ENCODE peak calls at places on chromosomes 16 and 17, in eight cellular contexts. B, U, Z, H, J, Y, F and D are unnamed samples. For H3K4me1, the result is how much of the 10 kb centered on the place peaks cover.

GRCh38 chr16:678858-679807 is 1.1 kb upstream of the STUB1 start:
- DNase-seq in Z (peak), H (peak), B (peak), J (no peak), U (peak), F (no peak), Y (peak), D (peak)

GRCh38 chr16:2964416-2965223 is 545 bp downstream of the KREMEN2 start:
- DNase-seq in Z (peak), B (no peak), F (peak), H (no peak), Y (no peak), U (no peak), J (peak), D (no peak)

GRCh38 chr16:57624044-57624688 is 4.3 kb upstream of the ADGRG1 start:
- DNase-seq in U (no peak), F (no peak), Z (no peak), J (no peak), Y (no peak), B (no peak), H (no peak), D (no peak)

GRCh38 chr16:75477680-75478473 is 13.4 kb upstream of the TMEM170A start:
- DNase-seq in H (no peak), F (peak), Y (no peak), Z (no peak), J (no peak), U (no peak), B (no peak), D (no peak)

GRCh38 chr16:77009453-77009852 is 181.5 kb upstream of the MON1B start:
- DNase-seq in U (no peak), B (no peak), Z (no peak), H (no peak), Y (no peak), J (no peak), F (no peak), D (no peak)

GRCh38 chr17:50055055-50055425 is 870 bp upstream of the ITGA3 start:
- DNase-seq in U (no peak), J (peak), B (no peak), F (no peak), Z (no peak), Y (no peak), H (no peak), D (no peak)

GRCh38 chr16:89153848-89154271 is 17.7 kb upstream of the CDH15 start:
- DNase-seq in Z (no peak), B (no peak), F (peak), U (no peak), H (no peak), Y (no peak), J (no peak), D (no peak)

GRCh38 chr16:68995011-68995504 is 110.4 kb upstream of the HAS3 start:
- DNase-seq in U (no peak), B (no peak), Z (no peak), F (no peak), H (no peak), Y (no peak), J (peak), D (no peak)

GRCh38 chr16:70695351-70696070 is 9.7 kb upstream of the MTSS2 start:
- DNase-seq in B (no peak), U (no peak), F (no peak), Y (no peak), H (no peak), J (no peak), Z (peak), D (peak)

GRCh38 chr16:29117631-29118030 is 132.8 kb downstream of the LAT start:
- DNase-seq in Z (no peak), B (no peak), F (no peak), U (no peak), J (no peak), H (no peak), Y (no peak), D (no peak)

GRCh38 chr17:49571764-49572163 is 3.9 kb upstream of the NXPH3 start:
- DNase-seq in F (no peak), U (no peak), J (no peak), H (no peak), Z (no peak), B (no peak), Y (no peak), D (no peak)

GRCh38 chr17:27289856-27290255 is 4.1 kb upstream of the WSB1 start:
- DNase-seq in F (no peak), J (no peak), B (no peak), Y (no peak), H (no peak), U (no peak), Z (no peak), D (no peak)

GRCh38 chr16:30535106-30535776 is 583 bp upstream of the ZNF747 start:
- DNase-seq in J (no peak), Y (no peak), H (no peak), F (no peak), B (no peak), U (no peak), Z (no peak), D (no peak)

GRCh38 chr17:27207073-27207511 is 86.8 kb upstream of the WSB1 start:
- DNase-seq in Y (no peak), B (no peak), F (no peak), U (no peak), H (no peak), Z (no peak), J (no peak), D (no peak)

GRCh38 chr16:29848420-29849297 is 14.4 kb downstream of the CDIPT start:
- DNase-seq in H (peak), U (peak), J (no peak), Z (peak), B (peak), F (peak), Y (peak), D (peak)

GRCh38 chr17:5418858-5419355 is 555 bp downstream of the NUP88 start:
- DNase-seq in F (no peak), J (no peak), H (no peak), Y (peak), Z (no peak), B (peak), U (no peak), D (peak)

DNA sequence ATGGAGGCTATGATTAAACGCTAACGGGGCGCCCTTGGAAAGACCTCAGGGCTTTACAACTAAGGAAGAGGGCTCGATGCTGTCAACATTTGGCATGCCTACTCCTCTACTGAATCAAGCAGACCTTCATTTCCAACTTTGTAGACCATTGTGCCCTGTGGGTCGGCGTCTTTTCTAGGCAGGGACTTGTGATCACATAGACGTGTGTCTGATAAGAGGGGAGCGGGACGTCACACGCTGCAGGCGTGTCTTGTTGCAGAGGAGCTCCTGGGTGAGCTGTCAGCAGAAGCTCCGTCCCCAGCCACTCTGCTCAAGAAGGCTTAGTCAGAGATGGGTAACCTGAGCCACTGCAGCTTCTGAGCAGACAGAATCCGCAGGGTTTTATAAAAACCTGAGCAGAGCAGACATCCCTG is 2.8 kb downstream of the MAPK8IP3 start:
- DNase-seq in U (no peak), Y (no peak), B (no peak), Z (peak), F (no peak), H (peak), J (no peak), D (peak)
- H3K4me1 ChIP-seq in U (under half), Y (under half), B (half or more), Z (under half), F (half or more), H (half or more), J (under half), D (half or more)

DNA sequence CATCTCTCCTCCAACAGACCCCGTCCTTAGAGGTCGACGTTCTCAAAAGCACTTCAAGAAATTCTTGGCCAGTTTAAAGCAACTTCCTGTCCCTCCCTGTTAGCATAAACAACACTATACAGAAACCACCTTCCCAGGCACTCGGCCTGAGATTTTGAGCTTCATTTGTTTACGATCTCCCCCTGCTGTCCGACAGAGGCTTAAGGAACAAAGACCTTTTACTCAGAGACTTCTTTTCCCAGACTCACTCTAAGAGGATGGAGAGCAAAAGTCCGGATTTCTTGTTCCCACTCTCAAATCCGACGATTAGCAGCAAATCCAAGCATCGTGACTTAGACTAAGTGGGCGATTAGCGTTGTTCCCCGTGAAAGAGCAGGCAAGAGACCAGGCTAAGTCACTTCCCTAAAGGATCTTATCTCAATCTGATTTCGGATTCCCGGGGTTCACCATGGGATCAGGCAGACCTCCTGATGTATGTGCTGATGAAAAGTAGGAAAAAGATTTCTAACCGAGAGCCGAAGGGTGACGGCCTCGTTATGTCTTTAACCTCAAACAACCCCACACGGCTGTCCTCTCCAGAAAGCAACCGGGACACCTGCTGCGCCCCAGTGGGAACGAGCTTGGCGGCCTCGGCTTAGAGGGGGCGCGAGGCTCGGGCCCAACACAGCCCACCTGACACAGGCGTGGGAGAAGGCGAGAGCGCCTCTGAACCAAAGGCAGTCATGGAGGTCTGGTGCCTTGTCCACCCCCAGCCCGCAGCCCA is 591 bp downstream of the INPP5K start:
- DNase-seq in Y (peak), J (no peak), H (peak), B (peak), Z (peak), F (no peak), U (peak), D (peak)
- TF ChIP-seq CTCF in Y (peak), J (peak), H (peak), B (peak), Z (peak), F (peak), U (peak), D (peak)

DNA sequence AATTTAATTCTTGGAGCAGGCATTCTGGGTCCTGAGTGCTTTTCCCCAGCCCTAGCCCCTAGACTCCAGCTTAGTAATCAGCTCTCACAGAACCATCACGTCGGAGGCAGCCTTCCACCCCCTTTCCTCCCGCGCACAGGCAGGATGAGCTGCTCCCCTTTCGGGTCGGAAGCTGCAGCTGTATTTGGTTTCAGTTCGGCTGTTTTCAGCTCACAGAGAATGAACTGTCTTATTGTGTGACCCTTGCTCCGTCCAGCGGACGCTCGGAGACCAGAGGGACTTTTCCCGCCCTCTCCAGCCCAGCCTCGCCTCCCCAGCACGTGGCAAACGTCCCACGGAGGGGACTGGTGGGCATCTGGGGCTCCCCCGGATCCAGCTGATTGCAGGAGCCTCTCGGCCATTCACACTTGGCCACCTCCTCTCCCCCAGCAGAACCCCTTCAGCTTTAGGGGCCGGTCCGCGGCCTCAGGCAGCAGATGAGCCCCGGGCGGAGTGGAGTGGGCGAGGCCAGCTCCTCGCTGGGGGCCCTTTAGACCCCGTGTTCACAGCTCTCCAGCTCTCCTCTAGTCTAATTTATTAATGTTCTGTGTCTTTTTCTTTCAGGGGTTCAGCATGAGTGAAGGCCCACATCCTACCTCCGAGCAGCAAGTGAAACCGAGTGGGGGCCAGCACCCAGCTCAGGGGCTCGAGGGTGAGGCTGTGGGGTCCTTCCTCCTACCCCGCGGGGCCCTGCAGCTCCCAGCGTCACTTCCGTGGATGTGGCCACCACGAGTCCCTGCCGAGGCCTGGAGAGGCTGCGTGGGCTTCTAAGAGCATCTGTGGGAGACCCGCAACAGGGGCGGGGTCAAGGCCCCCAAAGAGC is 863 bp upstream of the UTS2R start:
- DNase-seq in B (no peak), Y (no peak), U (no peak), Z (no peak), J (no peak), H (no peak), F (peak), D (no peak)
- H3K4me3 ChIP-seq in B (peak), Y (peak), U (peak), Z (peak), J (no peak), H (no peak), F (no peak), D (peak)

DNA sequence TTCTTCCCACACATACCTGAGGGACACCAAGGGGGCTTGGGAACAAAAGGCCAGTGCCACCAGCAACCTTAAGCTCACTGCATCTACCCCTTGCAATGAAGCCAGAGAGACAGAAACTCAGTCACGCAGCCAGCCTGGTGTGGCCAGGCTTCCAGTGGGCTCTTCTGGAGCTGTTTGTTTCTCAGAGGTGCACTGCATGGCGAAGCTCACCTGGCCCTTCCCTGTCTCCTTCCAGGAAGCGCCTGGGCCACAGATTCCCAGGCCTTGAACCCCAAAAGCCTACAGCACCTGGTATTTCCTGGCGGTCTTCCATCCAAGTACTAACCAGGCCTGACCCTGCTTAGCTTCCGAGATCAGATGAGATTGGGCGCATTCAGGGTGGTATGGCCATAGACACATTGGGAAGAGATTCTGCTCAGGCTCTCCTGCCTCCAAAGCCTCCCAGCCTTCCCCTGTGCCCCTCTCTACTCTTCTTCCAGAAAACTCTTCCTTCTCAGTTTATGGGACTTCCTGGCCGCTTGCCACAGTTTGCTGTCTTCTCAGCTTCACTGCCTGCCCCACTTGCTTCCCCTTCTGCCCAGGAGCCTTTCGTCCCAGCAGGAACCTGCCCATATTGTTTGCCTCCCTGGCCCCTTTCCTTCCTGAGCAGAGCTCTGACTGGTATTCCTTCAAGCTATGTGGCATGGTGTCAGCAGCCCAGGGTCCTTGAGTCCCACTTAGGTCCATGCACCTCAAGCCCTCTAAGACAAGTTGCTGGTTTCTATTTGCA is 1.6 kb downstream of the CISD3 start:
- DNase-seq in F (no peak), H (no peak), J (no peak), Y (no peak), U (no peak), B (peak), Z (no peak), D (no peak)
- H3K4me1 ChIP-seq in F (half or more), H (half or more), J (under half), Y (under half), U (under half), B (half or more), Z (under half), D (half or more)

DNA sequence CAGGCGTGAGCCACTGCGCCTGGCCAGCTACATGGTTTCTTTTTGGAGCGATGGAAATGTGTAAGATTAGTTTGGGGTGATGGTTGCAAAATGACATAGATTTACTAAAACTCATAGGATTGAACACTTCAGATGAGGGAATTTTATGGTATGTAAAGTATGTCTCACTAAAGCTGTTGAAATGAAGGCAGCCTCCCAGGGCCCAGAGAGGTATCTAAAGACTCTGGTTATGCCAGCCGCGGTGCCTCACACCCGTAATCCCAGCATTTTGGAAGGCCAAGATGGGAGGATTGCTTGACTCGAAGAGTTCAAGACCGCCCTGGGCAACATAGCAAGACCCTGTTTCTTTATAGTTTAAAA is 254.9 kb downstream of the PARN start:
- DNase-seq in Z (no peak), J (no peak), U (no peak), B (no peak), H (no peak), F (peak), Y (no peak), D (no peak)
- TF ChIP-seq CTCF in Z (no peak), J (no peak), U (no peak), B (no peak), H (no peak), F (no peak), Y (no peak), D (no peak)

GRCh38 chr16:84598391-84598750 is 19.5 kb downstream of the COTL1 start:
- DNase-seq in U (no peak), J (no peak), B (no peak), H (no peak), F (no peak), Y (no peak), Z (no peak), D (no peak)

GRCh38 chr16:84596801-84597517 is 20.9 kb downstream of the COTL1 start:
- DNase-seq in Z (no peak), U (no peak), H (no peak), J (no peak), F (no peak), Y (no peak), B (no peak), D (no peak)

GRCh38 chr16:84600343-84601229 is 17.3 kb downstream of the COTL1 start:
- DNase-seq in Z (no peak), U (no peak), F (no peak), Y (no peak), H (no peak), B (no peak), J (no peak), D (no peak)

GRCh38 chr16:84597518-84598390 is 20.1 kb downstream of the COTL1 start:
- DNase-seq in J (no peak), Z (no peak), H (no peak), U (no peak), F (no peak), Y (no peak), B (no peak), D (no peak)

GRCh38 chr16:84599528-84600202 is 18.2 kb downstream of the COTL1 start:
- DNase-seq in U (peak), B (peak), Z (peak), H (peak), F (peak), Y (peak), J (no peak), D (peak)
- H3K4me3 ChIP-seq in U (peak), B (peak), Z (peak), H (no peak), F (no peak), Y (peak), J (no peak), D (peak)

GRCh38 chr16:15822957-15823356 is 33.9 kb downstream of the MYH11 start:
- DNase-seq in Z (no peak), H (no peak), F (no peak), J (no peak), U (peak), B (peak), Y (peak), D (no peak)
- H3K4me1 ChIP-seq in Z (under half), H (under half), F (under half), J (under half), U (under half), B (half or more), Y (half or more), D (under half)

GRCh38 chr17:82683534-82683933 is 15.0 kb downstream of the RAB40B start:
- DNase-seq in F (no peak), U (no peak), Y (no peak), J (no peak), B (no peak), H (no peak), Z (no peak), D (no peak)

GRCh38 chr17:82678265-82678891 is 20.1 kb downstream of the RAB40B start:
- DNase-seq in U (no peak), B (no peak), Z (no peak), H (no peak), J (no peak), Y (no peak), F (peak), D (no peak)

GRCh38 chr17:82677353-82677925 is 21.1 kb downstream of the RAB40B start:
- DNase-seq in H (no peak), Z (no peak), Y (no peak), F (peak), J (no peak), B (no peak), U (peak), D (no peak)

GRCh38 chr17:82681547-82681946 is 17.0 kb downstream of the RAB40B start:
- DNase-seq in Y (no peak), F (no peak), J (no peak), H (no peak), Z (no peak), B (no peak), U (no peak), D (no peak)

DNA sequence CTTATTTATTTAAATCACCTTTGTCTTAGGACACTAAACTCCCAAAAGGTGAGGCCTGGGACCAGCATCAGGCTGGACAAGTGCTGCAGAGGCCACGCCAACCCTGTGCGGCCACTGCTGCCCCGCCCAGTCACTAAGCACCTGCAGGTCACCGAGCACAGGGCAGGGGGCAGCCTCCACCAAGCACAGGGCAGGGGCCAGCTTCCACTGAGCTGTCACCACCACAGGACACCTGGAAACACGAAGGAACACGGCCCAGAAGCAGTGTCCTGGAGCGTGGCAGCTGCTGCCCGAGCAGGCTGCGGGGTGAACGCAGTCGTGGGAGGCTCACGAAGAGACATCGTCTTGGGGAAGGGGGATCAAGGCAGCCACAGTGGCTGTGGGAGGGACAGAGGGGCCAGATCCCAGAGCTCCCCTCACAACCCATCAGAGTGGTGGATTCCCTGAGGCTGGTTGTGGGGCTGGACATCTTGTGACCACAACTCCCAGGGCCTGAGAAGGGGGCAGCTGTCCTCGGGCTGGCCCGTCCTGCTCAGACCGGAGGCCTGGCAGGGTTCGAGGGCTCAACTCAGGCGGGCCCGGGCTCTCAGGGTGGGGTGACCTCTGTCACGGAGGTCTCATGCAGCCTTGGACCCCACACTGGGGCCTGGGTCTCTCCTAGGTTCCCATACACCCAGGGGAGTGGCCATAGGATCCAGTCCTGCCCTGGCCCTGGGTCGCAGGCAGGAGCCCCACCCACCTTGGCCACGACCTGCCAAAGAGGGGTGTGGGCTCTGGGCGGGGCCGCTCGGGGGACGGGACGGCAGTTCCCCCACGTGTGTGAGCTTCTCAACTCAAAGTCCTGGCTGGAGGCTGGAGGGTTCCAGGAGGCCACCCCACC is 18.7 kb downstream of the RAB40B start:
- DNase-seq in Y (no peak), F (peak), B (no peak), U (no peak), Z (no peak), J (no peak), H (no peak), D (no peak)
- TF ChIP-seq CTCF in Y (no peak), F (no peak), B (no peak), U (no peak), Z (no peak), J (no peak), H (no peak), D (no peak)